ENCODE peak calls at places on chromosomes 13 and 19, in six cellular contexts. F is cardiac muscle cell, W is psoas muscle, D is tibial artery, K is ascending aorta, I is endodermal cell. N is an unnamed sample.

GRCh38 chr19:42441047-42441440 is 1.7 kb downstream of the CXCL17 start:
- DNase-seq in F (no peak), W (no peak), D (no peak), K (no peak), I (no peak), N (no peak)

GRCh38 chr13:75258159-75258782 is 223.7 kb downstream of the TBC1D4 start:
- DNase-seq in F (peak), W (no peak), D (no peak), K (no peak), I (no peak), N (no peak)

GRCh38 chr13:95833713-95834112 is 156.8 kb downstream of the DNAJC3 start:
- DNase-seq in F (no peak), W (no peak), D (no peak), K (no peak), I (no peak), N (no peak)

GRCh38 chr19:45168767-45169351 is 8.1 kb upstream of the NKPD1 start:
- DNase-seq in F (no peak), W (no peak), D (no peak), K (no peak), I (no peak), N (no peak)

GRCh38 chr19:44603201-44603945 is 10.0 kb upstream of the IGSF23 start:
- DNase-seq in F (no peak), W (no peak), D (no peak), K (no peak), I (no peak), N (no peak)

GRCh38 chr19:7578127-7578526 is 17.5 kb upstream of the CAMSAP3 start:
- DNase-seq in F (no peak), W (no peak), D (no peak), K (no peak), I (no peak), N (no peak)

GRCh38 chr13:59459972-59460371 is 703.8 kb downstream of the DIAPH3 start:
- DNase-seq in F (no peak), W (no peak), D (no peak), K (no peak), I (no peak), N (no peak)

GRCh38 chr13:35881360-35881759 is 249.8 kb downstream of the DCLK1 start:
- DNase-seq in F (no peak), W (no peak), D (no peak), K (no peak), I (no peak), N (no peak)

GRCh38 chr13:77386046-77386445 is 59.2 kb upstream of the MYCBP2 start:
- DNase-seq in F (no peak), W (no peak), D (no peak), K (no peak), I (no peak), N (no peak)

GRCh38 chr13:47237571-47237970 is 340.7 kb upstream of the HTR2A start:
- DNase-seq in F (no peak), W (no peak), D (no peak), K (no peak), I (no peak), N (no peak)

GRCh38 chr13:102913924-102914628 is 68.2 kb downstream of the ERCC5 start:
- DNase-seq in F (no peak), W (no peak), D (no peak), K (no peak), I (no peak), N (no peak)

GRCh38 chr13:64675256-64675892 is 2554.8 kb downstream of the PCDH9 start:
- DNase-seq in F (no peak), W (no peak), D (no peak), K (no peak), I (no peak), N (no peak)

GRCh38 chr13:40986328-40986856 is 32.7 kb downstream of the ELF1 start:
- DNase-seq in F (no peak), W (no peak), D (no peak), K (no peak), I (no peak), N (no peak)

GRCh38 chr19:917323-918151 is at the start of gene KISS1R:
- DNase-seq in F (peak), W (no peak), D (no peak), K (no peak), I (peak), N (no peak)

GRCh38 chr19:52695996-52696395 is 38.8 kb downstream of the ZNF611 start:
- DNase-seq in F (no peak), W (no peak), D (no peak), K (no peak), I (no peak), N (no peak)

DNA sequence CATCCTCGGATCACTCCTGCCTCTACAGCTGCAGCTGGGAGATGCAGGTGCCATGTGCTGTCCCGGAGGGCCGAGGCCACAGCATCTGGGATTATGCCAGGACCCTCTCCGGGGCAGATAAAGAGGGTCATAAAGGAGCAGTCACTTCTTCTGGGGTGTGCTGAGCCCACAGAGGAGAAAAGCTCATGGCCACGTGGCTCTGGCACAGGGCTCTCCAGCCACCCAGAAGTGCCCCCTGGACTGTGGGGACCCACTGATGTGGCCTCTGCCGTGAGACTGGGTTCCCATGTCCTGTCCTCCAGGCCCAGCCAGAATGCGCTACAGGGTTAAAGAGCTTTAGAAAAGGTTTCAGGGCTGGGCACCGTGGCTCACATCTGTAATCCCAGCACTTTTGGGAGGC is 35.5 kb downstream of the CEBPG start:
- DNase-seq in F (no peak), W (no peak), D (no peak), K (no peak), I (no peak), N (no peak)
- H3K27ac ChIP-seq in F (no peak), W (no peak), D (no peak), K (no peak), I (no peak), N (no peak)

GRCh38 chr19:13099073-13099999 is 3.3 kb downstream of the LYL1 start:
- DNase-seq in F (no peak), W (peak), D (peak), K (no peak), I (peak), N (peak)

GRCh38 chr19:13100031-13100588 is 2.5 kb downstream of the LYL1 start:
- DNase-seq in F (no peak), W (no peak), D (peak), K (no peak), I (no peak), N (no peak)

GRCh38 chr19:13101590-13102415 is 855 bp downstream of the LYL1 start:
- DNase-seq in F (no peak), W (no peak), D (no peak), K (no peak), I (no peak), N (no peak)

GRCh38 chr19:13102416-13102665 is 317 bp downstream of the LYL1 start:
- DNase-seq in F (no peak), W (no peak), D (no peak), K (no peak), I (no peak), N (no peak)

GRCh38 chr19:13100871-13101589 is 1.6 kb downstream of the LYL1 start:
- DNase-seq in F (no peak), W (no peak), D (peak), K (no peak), I (no peak), N (no peak)
- H3K27ac ChIP-seq in F (no peak), W (peak), D (peak), K (peak), I (no peak), N (no peak)

DNA sequence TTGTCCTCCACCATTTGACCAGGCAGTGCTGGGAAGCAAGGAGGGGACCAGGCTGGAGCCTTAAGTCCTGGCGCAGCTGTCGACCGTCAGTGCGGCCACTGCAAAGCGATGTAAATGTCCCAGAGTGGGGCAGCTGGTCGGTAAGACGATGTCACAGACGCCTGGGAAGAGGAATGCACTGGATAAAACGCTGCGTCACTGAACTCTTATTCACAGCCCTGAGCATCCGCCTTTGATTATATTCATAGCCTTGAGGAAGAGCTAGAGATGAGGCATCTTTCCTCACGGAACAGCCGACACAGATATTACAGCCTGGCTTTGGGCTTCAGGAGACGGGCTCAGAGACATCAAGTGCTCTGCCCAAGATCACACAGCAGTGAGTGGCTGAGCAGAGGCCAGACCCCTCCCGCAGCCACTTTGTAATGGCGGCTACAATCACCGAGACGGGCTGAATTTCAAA is 17.6 kb upstream of the TUBGCP3 start:
- DNase-seq in F (no peak), W (no peak), D (no peak), K (no peak), I (no peak), N (no peak)
- H3K27ac ChIP-seq in F (no peak), W (no peak), D (no peak), K (no peak), I (no peak), N (no peak)

GRCh38 chr19:23403024-23403423 is 7.8 kb upstream of the ZNF91 start:
- DNase-seq in F (no peak), W (no peak), D (no peak), K (no peak), I (no peak), N (no peak)
- H3K27ac ChIP-seq in F (no peak), W (no peak), D (no peak), K (no peak), I (no peak), N (peak)

DNA sequence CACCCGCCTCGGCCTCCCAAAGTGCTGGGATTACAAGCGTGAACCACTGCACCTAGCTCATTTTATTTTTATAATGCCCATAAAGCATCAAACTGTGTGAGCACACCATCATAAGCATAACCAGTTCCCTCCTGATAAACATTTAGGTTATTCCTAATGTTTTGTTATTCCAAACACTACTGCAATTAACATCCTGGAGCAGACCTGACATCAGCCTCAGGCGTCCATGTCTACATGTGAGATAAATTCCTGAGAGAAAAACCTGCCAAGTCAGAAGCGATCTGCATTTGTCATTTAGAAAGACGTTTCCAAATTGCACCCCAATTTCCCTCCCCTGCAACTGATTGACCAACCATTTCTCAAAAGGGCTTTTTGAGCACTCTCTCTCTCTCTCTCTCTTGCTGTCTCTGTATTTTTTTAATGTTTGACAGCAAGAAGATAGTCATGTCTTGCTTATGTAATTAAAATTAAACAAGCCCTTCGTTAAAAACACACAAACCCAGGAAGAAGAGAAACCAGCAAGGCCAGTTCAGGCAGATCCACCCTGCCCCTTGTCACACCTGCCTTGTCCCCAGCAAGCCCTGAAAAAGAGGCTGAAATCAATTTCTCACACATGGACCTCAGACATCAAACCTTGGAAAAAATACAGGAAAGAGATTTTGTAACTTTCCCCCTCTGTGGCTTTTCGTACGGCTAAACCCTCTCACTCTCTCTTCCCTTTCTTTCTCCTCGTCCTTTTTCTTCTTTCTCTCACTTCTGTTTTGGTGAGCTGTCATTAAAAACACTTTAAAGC is 9.9 kb downstream of the LYPD3 start:
- DNase-seq in F (no peak), W (no peak), D (no peak), K (no peak), I (no peak), N (no peak)
- H3K27ac ChIP-seq in F (no peak), W (no peak), D (no peak), K (no peak), I (no peak), N (no peak)

DNA sequence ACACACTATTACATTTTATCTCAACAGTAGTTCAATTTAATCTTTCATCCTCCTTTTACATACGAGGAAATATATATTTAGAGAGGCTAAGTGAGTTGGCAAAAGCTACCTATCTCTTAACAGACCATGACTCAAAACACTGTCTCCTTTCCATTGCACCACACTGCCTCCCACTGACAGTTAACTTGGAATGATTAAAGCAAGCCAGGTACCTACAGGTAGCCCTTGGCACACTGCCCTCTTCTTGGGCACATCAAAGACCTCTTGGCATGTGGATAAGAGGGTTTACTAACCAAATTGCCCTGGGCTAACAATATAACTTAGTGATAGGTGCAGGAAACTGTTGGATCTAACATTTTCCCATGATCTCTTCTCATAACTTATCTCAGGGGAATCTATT is 1.9 kb downstream of the ABHD13 start:
- DNase-seq in F (no peak), W (no peak), D (no peak), K (no peak), I (peak), N (peak)
- H3K27ac ChIP-seq in F (peak), W (peak), D (no peak), K (no peak), I (no peak), N (peak)

GRCh38 chr13:30862707-30863106 is 43.4 kb upstream of the MEDAG start:
- DNase-seq in F (no peak), W (peak), D (peak), K (no peak), I (peak), N (no peak)

GRCh38 chr13:30865131-30866009 is 40.7 kb upstream of the MEDAG start:
- DNase-seq in F (peak), W (peak), D (peak), K (no peak), I (peak), N (peak)

GRCh38 chr13:30863796-30864195 is 42.3 kb upstream of the MEDAG start:
- DNase-seq in F (no peak), W (no peak), D (no peak), K (no peak), I (peak), N (no peak)

GRCh38 chr13:30863231-30863630 is 42.8 kb upstream of the MEDAG start:
- DNase-seq in F (no peak), W (no peak), D (no peak), K (no peak), I (peak), N (no peak)

GRCh38 chr13:30864352-30865130 is 41.5 kb upstream of the MEDAG start:
- DNase-seq in F (no peak), W (no peak), D (peak), K (no peak), I (peak), N (no peak)
- H3K27ac ChIP-seq in F (peak), W (peak), D (peak), K (peak), I (peak), N (peak)